ENCODE peak calls at places on chromosomes 13 and 19, in ten cellular contexts. One of them, this sample, is unnamed.

GRCh38 chr19:17847538-17848366 is at the start of gene JAK3:
- DNase-seq in stimulated activated CD8-positive, alpha-beta memory T cell treated with anti-CD3 and anti-CD28 coated beads, Interleukin-7, amount 100 ng/mL, for 1 hour: peak; percentile 67
- DNase-seq in NCI-H1092 treated with DMSO at 0.1 percent for 48 hours: peak; percentile 12
- DNase-seq in fibroblast of pulmonary artery: peak; percentile 82
- DNase-seq in small intestine: peak; percentile 37
- DNase-seq in lung microvascular endothelial cell: peak; percentile 73
- DNase-seq in CD8-positive, alpha-beta T cell: peak; percentile 83
- DNase-seq in heart left ventricle: peak; percentile 90
- DNase-seq in kidney glomerular epithelial cell: no peak
- DNase-seq in NCI-H1417: no peak
- DNase-seq in this sample: no peak

GRCh38 chr19:55152017-55152416 is 3.0 kb upstream of the TNNT1 start:
- DNase-seq in CD8-positive, alpha-beta T cell: no peak
- DNase-seq in heart left ventricle: no peak
- DNase-seq in NCI-H1417: no peak
- DNase-seq in kidney glomerular epithelial cell: no peak
- DNase-seq in fibroblast of pulmonary artery: no peak
- DNase-seq in lung microvascular endothelial cell: no peak
- DNase-seq in NCI-H1092 treated with DMSO at 0.1 percent for 48 hours: no peak
- DNase-seq in small intestine: no peak
- DNase-seq in stimulated activated CD8-positive, alpha-beta memory T cell treated with anti-CD3 and anti-CD28 coated beads, Interleukin-7, amount 100 ng/mL, for 1 hour: no peak
- DNase-seq in this sample: peak; percentile 53

GRCh38 chr19:45670670-45671453 is 2.8 kb downstream of the GIPR start:
- DNase-seq in stimulated activated CD8-positive, alpha-beta memory T cell treated with anti-CD3 and anti-CD28 coated beads, Interleukin-7, amount 100 ng/mL, for 1 hour: no peak
- DNase-seq in fibroblast of pulmonary artery: peak; percentile 90
- DNase-seq in CD8-positive, alpha-beta T cell: peak; percentile 36
- DNase-seq in small intestine: peak; percentile 91
- DNase-seq in NCI-H1092 treated with DMSO at 0.1 percent for 48 hours: no peak
- DNase-seq in NCI-H1417: peak; percentile 91
- DNase-seq in kidney glomerular epithelial cell: peak; percentile 72
- DNase-seq in lung microvascular endothelial cell: peak; percentile 81
- DNase-seq in heart left ventricle: peak; percentile 88
- DNase-seq in this sample: peak; percentile 98

GRCh38 chr13:51501592-51502205 is 48.9 kb upstream of the INTS6 start:
- DNase-seq in NCI-H1417: no peak
- DNase-seq in heart left ventricle: no peak
- DNase-seq in lung microvascular endothelial cell: no peak
- DNase-seq in CD8-positive, alpha-beta T cell: no peak
- DNase-seq in stimulated activated CD8-positive, alpha-beta memory T cell treated with anti-CD3 and anti-CD28 coated beads, Interleukin-7, amount 100 ng/mL, for 1 hour: no peak
- DNase-seq in kidney glomerular epithelial cell: no peak
- DNase-seq in fibroblast of pulmonary artery: peak; percentile 56
- DNase-seq in small intestine: no peak
- DNase-seq in NCI-H1092 treated with DMSO at 0.1 percent for 48 hours: no peak
- DNase-seq in this sample: no peak

GRCh38 chr13:96782186-96782585 is 212.1 kb downstream of the OXGR1 start:
- DNase-seq in fibroblast of pulmonary artery: no peak
- DNase-seq in lung microvascular endothelial cell: no peak
- DNase-seq in stimulated activated CD8-positive, alpha-beta memory T cell treated with anti-CD3 and anti-CD28 coated beads, Interleukin-7, amount 100 ng/mL, for 1 hour: no peak
- DNase-seq in small intestine: no peak
- DNase-seq in kidney glomerular epithelial cell: no peak
- DNase-seq in NCI-H1092 treated with DMSO at 0.1 percent for 48 hours: no peak
- DNase-seq in heart left ventricle: no peak
- DNase-seq in CD8-positive, alpha-beta T cell: no peak
- DNase-seq in NCI-H1417: no peak
- DNase-seq in this sample: no peak

GRCh38 chr19:15780595-15781418 is 6.7 kb upstream of the OR10H5 start:
- DNase-seq in heart left ventricle: no peak
- DNase-seq in NCI-H1092 treated with DMSO at 0.1 percent for 48 hours: no peak
- DNase-seq in small intestine: peak; percentile 11
- DNase-seq in NCI-H1417: no peak
- DNase-seq in lung microvascular endothelial cell: no peak
- DNase-seq in fibroblast of pulmonary artery: no peak
- DNase-seq in kidney glomerular epithelial cell: no peak
- DNase-seq in CD8-positive, alpha-beta T cell: no peak
- DNase-seq in stimulated activated CD8-positive, alpha-beta memory T cell treated with anti-CD3 and anti-CD28 coated beads, Interleukin-7, amount 100 ng/mL, for 1 hour: no peak
- DNase-seq in this sample: peak; percentile 34

GRCh38 chr13:42894765-42895181 is 97.3 kb downstream of the EPSTI1 start:
- DNase-seq in kidney glomerular epithelial cell: peak; percentile 1
- DNase-seq in stimulated activated CD8-positive, alpha-beta memory T cell treated with anti-CD3 and anti-CD28 coated beads, Interleukin-7, amount 100 ng/mL, for 1 hour: no peak
- DNase-seq in NCI-H1092 treated with DMSO at 0.1 percent for 48 hours: peak; percentile 77
- DNase-seq in NCI-H1417: no peak
- DNase-seq in heart left ventricle: no peak
- DNase-seq in fibroblast of pulmonary artery: peak; percentile 95
- DNase-seq in small intestine: no peak
- DNase-seq in lung microvascular endothelial cell: peak; percentile 95
- DNase-seq in CD8-positive, alpha-beta T cell: no peak
- DNase-seq in this sample: no peak

GRCh38 chr19:42249149-42249750 is 5.7 kb downstream of the ERF start:
- DNase-seq in stimulated activated CD8-positive, alpha-beta memory T cell treated with anti-CD3 and anti-CD28 coated beads, Interleukin-7, amount 100 ng/mL, for 1 hour: no peak
- DNase-seq in lung microvascular endothelial cell: no peak
- DNase-seq in heart left ventricle: no peak
- DNase-seq in fibroblast of pulmonary artery: no peak
- DNase-seq in CD8-positive, alpha-beta T cell: no peak
- DNase-seq in NCI-H1092 treated with DMSO at 0.1 percent for 48 hours: no peak
- DNase-seq in NCI-H1417: no peak
- DNase-seq in small intestine: no peak
- DNase-seq in kidney glomerular epithelial cell: no peak
- DNase-seq in this sample: no peak

GRCh38 chr19:14632286-14632685 is 42.4 kb downstream of the ADGRE3 start:
- DNase-seq in CD8-positive, alpha-beta T cell: no peak
- DNase-seq in NCI-H1092 treated with DMSO at 0.1 percent for 48 hours: no peak
- DNase-seq in NCI-H1417: no peak
- DNase-seq in small intestine: peak; percentile 31
- DNase-seq in fibroblast of pulmonary artery: peak; percentile 24
- DNase-seq in stimulated activated CD8-positive, alpha-beta memory T cell treated with anti-CD3 and anti-CD28 coated beads, Interleukin-7, amount 100 ng/mL, for 1 hour: no peak
- DNase-seq in heart left ventricle: no peak
- DNase-seq in lung microvascular endothelial cell: peak; percentile 19
- DNase-seq in kidney glomerular epithelial cell: peak; percentile 2
- DNase-seq in this sample: peak; percentile 42

GRCh38 chr19:53130506-53130905 is 2.2 kb downstream of the ZNF415 start:
- DNase-seq in NCI-H1092 treated with DMSO at 0.1 percent for 48 hours: no peak
- DNase-seq in fibroblast of pulmonary artery: no peak
- DNase-seq in heart left ventricle: no peak
- DNase-seq in kidney glomerular epithelial cell: no peak
- DNase-seq in lung microvascular endothelial cell: no peak
- DNase-seq in small intestine: no peak
- DNase-seq in NCI-H1417: no peak
- DNase-seq in stimulated activated CD8-positive, alpha-beta memory T cell treated with anti-CD3 and anti-CD28 coated beads, Interleukin-7, amount 100 ng/mL, for 1 hour: no peak
- DNase-seq in CD8-positive, alpha-beta T cell: no peak
- DNase-seq in this sample: no peak

GRCh38 chr19:29263305-29264080 is 50.5 kb upstream of the UQCRFS1 start:
- DNase-seq in NCI-H1092 treated with DMSO at 0.1 percent for 48 hours: peak; percentile 19
- DNase-seq in lung microvascular endothelial cell: peak; percentile 38
- DNase-seq in small intestine: peak; percentile 37
- DNase-seq in NCI-H1417: peak; percentile 63
- DNase-seq in heart left ventricle: no peak
- DNase-seq in CD8-positive, alpha-beta T cell: peak; percentile 40
- DNase-seq in fibroblast of pulmonary artery: peak; percentile 47
- DNase-seq in kidney glomerular epithelial cell: peak; percentile 12
- DNase-seq in stimulated activated CD8-positive, alpha-beta memory T cell treated with anti-CD3 and anti-CD28 coated beads, Interleukin-7, amount 100 ng/mL, for 1 hour: peak; percentile 4
- DNase-seq in this sample: peak; percentile 76

GRCh38 chr13:73898276-73898675 is 235.9 kb downstream of the KLF12 start:
- DNase-seq in heart left ventricle: no peak
- DNase-seq in fibroblast of pulmonary artery: no peak
- DNase-seq in lung microvascular endothelial cell: no peak
- DNase-seq in NCI-H1092 treated with DMSO at 0.1 percent for 48 hours: no peak
- DNase-seq in kidney glomerular epithelial cell: no peak
- DNase-seq in stimulated activated CD8-positive, alpha-beta memory T cell treated with anti-CD3 and anti-CD28 coated beads, Interleukin-7, amount 100 ng/mL, for 1 hour: no peak
- DNase-seq in CD8-positive, alpha-beta T cell: no peak
- DNase-seq in NCI-H1417: no peak
- DNase-seq in small intestine: no peak
- DNase-seq in this sample: no peak

GRCh38 chr19:57719901-57720519 is 7.4 kb downstream of the ZNF671 start:
- DNase-seq in kidney glomerular epithelial cell: no peak
- DNase-seq in fibroblast of pulmonary artery: no peak
- DNase-seq in lung microvascular endothelial cell: no peak
- DNase-seq in CD8-positive, alpha-beta T cell: no peak
- DNase-seq in NCI-H1092 treated with DMSO at 0.1 percent for 48 hours: no peak
- DNase-seq in heart left ventricle: no peak
- DNase-seq in stimulated activated CD8-positive, alpha-beta memory T cell treated with anti-CD3 and anti-CD28 coated beads, Interleukin-7, amount 100 ng/mL, for 1 hour: no peak
- DNase-seq in NCI-H1417: no peak
- DNase-seq in small intestine: no peak
- DNase-seq in this sample: no peak

This sample was measured in HT-29.